ENCODE peak calls at places on chromosomes 2 and 18, in eight cellular contexts. F, R, A, N, B, U, Q and H are unnamed samples.
A peak's percentile ranks its signal among the peaks of the same experiment; 100 is the strongest.

GRCh38 chr2:96301897-96302296 is 3.4 kb downstream of the SNRNP200 start:
- DNase-seq in Q (no peak), B (no peak), R (no peak), F (no peak), N (no peak), U (no peak), A (no peak), H (no peak)

GRCh38 chr2:173412628-173413027 is 58.0 kb downstream of the CDCA7 start:
- DNase-seq in A (no peak), Q (no peak), R (no peak), U (no peak), F (no peak), B (no peak), N (no peak), H (no peak)

GRCh38 chr18:32373995-32374394 is 96.7 kb downstream of the GAREM1 start:
- DNase-seq in R (no peak), A (no peak), U (no peak), F (no peak), B (peak; percentile 79), Q (no peak), N (no peak), H (no peak)

GRCh38 chr2:103823847-103824246 is 1030.1 kb upstream of the POU3F3 start:
- DNase-seq in A (no peak), N (no peak), R (no peak), F (no peak), Q (no peak), B (no peak), U (no peak), H (no peak)

GRCh38 chr2:5070257-5070656 is 621.9 kb upstream of the SOX11 start:
- DNase-seq in Q (no peak), R (no peak), N (no peak), U (no peak), B (no peak), A (peak; percentile 3), F (no peak), H (no peak)

GRCh38 chr2:233353769-233354499 is at the start of gene DGKD:
- DNase-seq in U (no peak), A (peak; percentile 47), N (peak; percentile 69), B (peak; percentile 87), Q (peak; percentile 72), F (peak; percentile 31), R (peak; percentile 56), H (peak; percentile 83)

GRCh38 chr2:215693999-215694356 is 258.1 kb upstream of the FN1 start:
- DNase-seq in Q (no peak), R (no peak), B (no peak), A (no peak), U (no peak), F (no peak), N (no peak), H (no peak)

GRCh38 chr2:40321822-40322221 is 130.1 kb downstream of the SLC8A1 start:
- DNase-seq in Q (no peak), U (no peak), F (no peak), N (no peak), B (no peak), R (no peak), A (no peak), H (no peak)

GRCh38 chr2:120741514-120742448 is 6.1 kb downstream of the GLI2 start:
- DNase-seq in N (peak; percentile 46), A (no peak), B (no peak), R (peak; percentile 48), U (no peak), F (no peak), Q (no peak), H (no peak)

GRCh38 chr2:28568533-28568932 is 72.7 kb downstream of the PLB1 start:
- DNase-seq in Q (no peak), U (no peak), B (no peak), R (no peak), N (no peak), A (no peak), F (no peak), H (no peak)

GRCh38 chr18:45839415-45840395 is 14.2 kb downstream of the SIGLEC15 start:
- DNase-seq in N (peak; percentile 67), B (no peak), U (no peak), R (no peak), Q (no peak), F (peak; percentile 57), A (no peak), H (no peak)

GRCh38 chr2:9210030-9210429 is 3.4 kb downstream of the ASAP2 start:
- DNase-seq in F (no peak), B (no peak), A (no peak), Q (no peak), N (no peak), U (no peak), R (no peak), H (no peak)

GRCh38 chr2:224357098-224357901 is 44.6 kb downstream of the FAM124B start:
- DNase-seq in A (peak; percentile 26), R (no peak), B (peak; percentile 74), U (peak; percentile 11), N (peak; percentile 49), Q (no peak), F (peak; percentile 26), H (peak; percentile 28)

GRCh38 chr2:33135645-33136044 is 188.9 kb downstream of the LTBP1 start:
- DNase-seq in U (no peak), N (no peak), A (no peak), B (no peak), R (no peak), Q (no peak), F (no peak), H (no peak)

DNA sequence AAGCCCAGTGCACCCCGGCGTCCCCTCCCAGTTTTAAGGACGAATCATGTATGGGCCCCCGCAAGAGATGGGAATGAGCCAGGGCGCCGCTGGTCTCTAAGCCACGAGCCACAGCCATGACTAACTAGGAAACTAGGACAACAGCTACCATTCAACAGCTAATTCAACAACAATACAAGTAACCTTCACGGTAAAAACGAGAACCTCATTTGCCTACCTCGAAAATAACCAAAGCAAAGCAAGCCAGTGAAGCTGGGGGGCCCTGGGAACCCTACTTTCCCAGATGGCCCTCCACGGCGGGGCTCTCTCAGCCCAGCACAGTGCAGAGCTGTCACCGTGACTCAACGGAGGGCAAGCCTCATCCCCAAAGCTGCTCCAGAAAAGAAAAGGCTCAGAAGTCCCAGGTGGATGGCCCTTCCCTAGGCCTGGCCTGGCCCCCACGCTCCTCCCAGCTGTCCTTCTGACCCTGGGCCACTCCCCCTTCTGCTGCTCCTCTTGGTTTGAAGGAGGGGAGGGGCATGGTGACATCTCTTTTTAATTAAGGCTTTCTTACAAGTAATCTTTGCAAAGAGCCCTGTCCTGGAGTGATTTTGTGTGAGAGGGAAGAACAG is 126.3 kb downstream of the HDAC4 start:
- DNase-seq in R (peak; percentile 49), N (peak; percentile 29), U (no peak), Q (no peak), A (no peak), B (peak; percentile 64), F (peak; percentile 16), H (peak; percentile 10)
- TF ChIP-seq POLR2A in R (no peak), N (no peak), U (no peak), Q (no peak), A (no peak), B (no peak), F (no peak), H (no peak)

GRCh38 chr2:218952160-218952559 is 7.3 kb upstream of the CDK5R2 start:
- DNase-seq in A (no peak), Q (no peak), U (no peak), F (no peak), N (no peak), R (no peak), B (no peak), H (no peak)
- H3K27me3 ChIP-seq in A (no peaks in the 10 kb centered on the region), Q (no peaks in the 10 kb centered on the region), U (no peaks in the 10 kb centered on the region), F (peaks cover 17% of the 10 kb centered on the region), N (no peaks in the 10 kb centered on the region), R (peaks cover 18% of the 10 kb centered on the region), B (no peaks in the 10 kb centered on the region), H (no peaks in the 10 kb centered on the region)

GRCh38 chr2:68767996-68768395 is 33.4 kb downstream of the ARHGAP25 start:
- DNase-seq in F (no peak), Q (no peak), R (no peak), U (no peak), B (no peak), N (no peak), A (no peak), H (no peak)

GRCh38 chr2:68766378-68766845 is 31.8 kb downstream of the ARHGAP25 start:
- DNase-seq in N (peak; percentile 48), A (peak; percentile 72), U (no peak), R (peak; percentile 33), F (peak; percentile 60), B (peak; percentile 89), Q (peak; percentile 61), H (peak; percentile 35)

GRCh38 chr2:68765739-68766377 is 31.2 kb downstream of the ARHGAP25 start:
- DNase-seq in F (no peak), U (no peak), N (no peak), B (no peak), A (peak; percentile 12), Q (no peak), R (no peak), H (no peak)

GRCh38 chr2:68768461-68768860 is 33.9 kb downstream of the ARHGAP25 start:
- DNase-seq in A (no peak), B (no peak), F (no peak), R (no peak), N (no peak), U (no peak), Q (no peak), H (no peak)

GRCh38 chr2:68767031-68767961 is 32.7 kb downstream of the ARHGAP25 start:
- DNase-seq in A (peak; percentile 70), N (no peak), F (no peak), Q (no peak), U (no peak), B (peak; percentile 85), R (no peak), H (no peak)
- TF ChIP-seq POLR2A in A (no peak), N (no peak), F (no peak), Q (no peak), U (peak; percentile 26), B (no peak), R (no peak), H (no peak)

GRCh38 chr18:48018806-48019295 is 88.4 kb upstream of the SMAD2 start:
- DNase-seq in B (peak; percentile 17), U (no peak), R (no peak), Q (no peak), A (no peak), F (no peak), N (peak; percentile 14), H (no peak)

GRCh38 chr18:48020337-48021250 is 90.1 kb upstream of the SMAD2 start:
- DNase-seq in Q (no peak), N (no peak), A (no peak), U (no peak), F (no peak), B (peak; percentile 17), R (no peak), H (no peak)

GRCh38 chr18:48021273-48021914 is 90.9 kb upstream of the SMAD2 start:
- DNase-seq in R (no peak), B (peak; percentile 9), Q (no peak), A (no peak), U (no peak), F (no peak), N (no peak), H (no peak)

GRCh38 chr18:48019557-48019956 is 89.1 kb upstream of the SMAD2 start:
- DNase-seq in A (no peak), U (no peak), B (peak; percentile 18), N (peak; percentile 18), Q (no peak), F (no peak), R (no peak), H (no peak)

DNA sequence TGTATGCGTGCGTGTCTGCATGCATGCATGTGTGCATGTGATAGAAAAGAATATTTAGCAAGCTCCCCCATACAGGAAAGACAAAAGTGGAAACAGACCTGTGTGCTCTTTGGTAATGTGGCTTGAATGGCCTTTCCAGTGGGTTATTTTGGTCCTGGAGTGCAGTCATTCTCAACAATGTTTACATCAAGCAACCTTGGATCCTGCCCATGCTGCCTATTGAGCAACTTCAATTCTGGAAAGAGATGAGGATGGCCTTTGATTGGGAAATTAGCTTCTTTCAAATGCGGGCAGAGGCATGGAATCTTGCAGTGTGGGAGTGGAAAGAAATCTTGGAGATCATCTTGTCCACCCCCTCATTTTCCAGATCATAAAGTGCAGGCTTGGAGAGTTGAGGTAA is 87.2 kb upstream of the SMAD2 start:
- DNase-seq in Q (no peak), N (peak; percentile 13), A (no peak), F (no peak), R (no peak), U (no peak), B (peak; percentile 45), H (no peak)
- H3K27me3 ChIP-seq in Q (no peaks in the 10 kb centered on the region), N (no peaks in the 10 kb centered on the region), A (no peaks in the 10 kb centered on the region), F (no peaks in the 10 kb centered on the region), R (peaks cover 3% of the 10 kb centered on the region), U (peaks cover 2% of the 10 kb centered on the region), B (no peaks in the 10 kb centered on the region), H (no peaks in the 10 kb centered on the region)